ENCODE peak calls at places on chromosomes 4 and X, in nine cellular contexts. S is HCT116, N is ovary, Z is spleen, K is vagina, X is right lobe of liver, G is transverse colon, I is IMR-90, L is A549. J is an unnamed sample.

GRCh38 chr4:38684951-38685350 is 21.0 kb downstream of the KLF3 start:
- DNase-seq in S (no peak), N (no peak), Z (no peak), K (no peak), X (no peak), G (no peak), I (no peak), L (no peak), J (no peak)

GRCh38 chrX:130176354-130176776 is 4.6 kb downstream of the RAB33A start:
- DNase-seq in S (no peak), N (no peak), Z (no peak), K (no peak), X (no peak), G (peak; percentile 39), I (peak; percentile 25), L (no peak), J (peak; percentile 62)

GRCh38 chr4:88185916-88186315 is 27.5 kb upstream of the ABCG2 start:
- DNase-seq in S (no peak), N (no peak), Z (no peak), K (no peak), X (no peak), G (no peak), I (peak; percentile 90), L (no peak), J (no peak)

GRCh38 chrX:72045552-72046277 is 86.0 kb downstream of the RTL5 start:
- DNase-seq in S (no peak), N (no peak), Z (no peak), K (no peak), X (no peak), G (no peak), I (no peak), L (no peak), J (no peak)

GRCh38 chr4:119286377-119287002 is 35.4 kb downstream of the FABP2 start:
- DNase-seq in S (peak; percentile 47), N (no peak), Z (no peak), K (no peak), X (no peak), G (no peak), I (peak; percentile 83), L (no peak), J (no peak)

GRCh38 chrX:40938418-40938817 is 146.8 kb upstream of the USP9X start:
- DNase-seq in S (no peak), N (no peak), Z (no peak), K (no peak), X (no peak), G (no peak), I (peak; percentile 46), L (no peak), J (no peak)

GRCh38 chr4:146235654-146236570 is 21.6 kb downstream of the REELD1 start:
- DNase-seq in S (no peak), N (no peak), Z (no peak), K (no peak), X (no peak), G (no peak), I (no peak), L (no peak), J (no peak)

GRCh38 chr4:67549123-67549522 is 3.8 kb upstream of the CENPC start:
- DNase-seq in S (no peak), N (no peak), Z (no peak), K (no peak), X (no peak), G (no peak), I (no peak), L (no peak), J (no peak)

GRCh38 chrX:149259241-149259640 is 245.9 kb downstream of the IDS start:
- DNase-seq in S (no peak), N (no peak), Z (no peak), K (no peak), X (no peak), G (no peak), I (no peak), L (no peak), J (no peak)

GRCh38 chrX:125926295-125926694 is 239.8 kb downstream of the DCAF12L2 start:
- DNase-seq in S (no peak), N (no peak), Z (no peak), K (no peak), X (no peak), G (no peak), I (no peak), L (no peak), J (no peak)

GRCh38 chrX:34810911-34811310 is 131.7 kb upstream of the FAM47B start:
- DNase-seq in S (no peak), N (no peak), Z (no peak), K (no peak), X (no peak), G (no peak), I (no peak), L (no peak), J (no peak)

GRCh38 chr4:53782468-53782865 is 191.2 kb upstream of the LNX1 start:
- DNase-seq in S (no peak), N (no peak), Z (no peak), K (no peak), X (no peak), G (no peak), I (peak; percentile 48), L (no peak), J (no peak)

GRCh38 chr4:40056722-40057539 is at the start of gene N4BP2:
- DNase-seq in S (peak; percentile 57), N (peak; percentile 94), Z (peak; percentile 96), K (peak; percentile 94), X (peak; percentile 90), G (peak; percentile 82), I (peak; percentile 68), L (peak; percentile 59), J (peak; percentile 73)

GRCh38 chr4:40058121-40058520 is 1.5 kb downstream of the N4BP2 start:
- DNase-seq in S (no peak), N (no peak), Z (no peak), K (no peak), X (no peak), G (no peak), I (no peak), L (no peak), J (no peak)

GRCh38 chr4:40055379-40055872 is 1.2 kb upstream of the N4BP2 start:
- DNase-seq in S (no peak), N (no peak), Z (no peak), K (no peak), X (no peak), G (no peak), I (no peak), L (no peak), J (no peak)

GRCh38 chr4:40057540-40058091 is 966 bp downstream of the N4BP2 start:
- DNase-seq in S (peak; percentile 96), N (peak; percentile 66), Z (peak; percentile 82), K (peak; percentile 96), X (peak; percentile 84), G (peak; percentile 85), I (peak; percentile 96), L (peak; percentile 95), J (peak; percentile 84)

GRCh38 chr4:40055873-40056721 is 553 bp upstream of the N4BP2 start:
- DNase-seq in S (no peak), N (peak; percentile 87), Z (peak; percentile 92), K (peak; percentile 88), X (peak; percentile 81), G (peak; percentile 75), I (peak; percentile 83), L (peak; percentile 44), J (peak; percentile 82)
- TF ChIP-seq POLR2A in S (peak; percentile 44), N (no peak), Z (no peak), K (no peak), X (peak; percentile 76), G (peak; percentile 75), I (peak; percentile 52), L (peak; percentile 54), J (peak; percentile 38)

GRCh38 chr4:127559981-127560380 is 72.8 kb upstream of the INTU start:
- DNase-seq in S (no peak), N (no peak), Z (no peak), K (no peak), X (no peak), G (no peak), I (no peak), L (no peak), J (no peak)

GRCh38 chr4:127558088-127558487 is 74.7 kb upstream of the INTU start:
- DNase-seq in S (no peak), N (no peak), Z (no peak), K (no peak), X (no peak), G (no peak), I (no peak), L (no peak), J (no peak)

GRCh38 chr4:127549521-127549920 is 83.2 kb upstream of the INTU start:
- DNase-seq in S (no peak), N (no peak), Z (no peak), K (no peak), X (no peak), G (no peak), I (no peak), L (no peak), J (no peak)

GRCh38 chr4:127558489-127559407 is 74.0 kb upstream of the INTU start:
- DNase-seq in S (no peak), N (no peak), Z (no peak), K (no peak), X (no peak), G (no peak), I (no peak), L (no peak), J (no peak)

GRCh38 chr4:127555106-127555505 is 77.7 kb upstream of the INTU start:
- DNase-seq in S (no peak), N (no peak), Z (no peak), K (no peak), X (no peak), G (no peak), I (no peak), L (no peak), J (no peak)
- H3K4me1 ChIP-seq in S (no peaks in the 10 kb centered on the region), N (no peaks in the 10 kb centered on the region), Z (no peaks in the 10 kb centered on the region), K (no peaks in the 10 kb centered on the region), X (no peaks in the 10 kb centered on the region), G (no peaks in the 10 kb centered on the region), I (no peaks in the 10 kb centered on the region), L (no peaks in the 10 kb centered on the region), J (no peaks in the 10 kb centered on the region)

GRCh38 chr4:8143392-8144140 is 15.0 kb downstream of the ABLIM2 start:
- DNase-seq in S (no peak), N (no peak), Z (no peak), K (no peak), X (no peak), G (no peak), I (no peak), L (no peak), J (no peak)
- TF ChIP-seq POLR2A in S (no peak), N (no peak), Z (no peak), K (no peak), X (no peak), G (no peak), I (no peak), L (no peak), J (no peak)

DNA sequence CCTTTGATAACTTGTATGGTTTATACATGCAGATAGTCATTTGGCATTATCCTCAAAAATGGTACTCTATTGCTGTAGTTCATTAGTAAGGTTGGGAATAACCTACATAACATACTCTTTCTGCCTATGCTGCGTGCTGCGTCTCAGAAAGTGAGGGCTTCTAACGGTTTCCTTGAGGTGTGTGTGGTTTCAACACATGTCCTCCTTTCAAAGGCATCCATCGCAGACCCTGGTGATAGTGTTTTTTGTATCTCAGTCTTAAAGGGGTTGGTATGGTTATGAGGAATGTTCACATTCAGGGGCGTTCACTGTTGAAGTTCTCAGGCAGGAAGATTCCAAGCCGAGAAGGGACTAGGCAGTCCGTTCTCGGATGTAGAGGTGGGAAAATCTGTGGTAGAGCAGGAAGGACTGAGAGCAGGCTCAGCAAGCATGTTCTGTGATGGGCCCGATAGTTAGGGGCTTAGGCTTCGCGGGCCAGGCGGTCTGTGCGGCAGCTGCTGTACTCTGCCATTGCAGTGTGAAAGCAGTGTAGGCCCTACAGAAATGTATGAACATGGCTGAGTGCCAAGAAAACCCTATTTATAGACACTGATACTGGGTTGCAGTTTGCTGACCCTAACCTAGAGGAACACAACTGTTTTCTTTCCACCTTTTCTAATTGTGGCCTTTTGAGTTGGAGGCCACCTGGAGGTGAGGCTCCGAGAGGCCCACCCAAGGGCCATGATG is 123.2 kb downstream of the GPR143 start:
- DNase-seq in S (no peak), N (no peak), Z (no peak), K (no peak), X (no peak), G (no peak), I (no peak), L (no peak), J (no peak)
- H3K4me1 ChIP-seq in S (no peaks in the 10 kb centered on the region), N (no peaks in the 10 kb centered on the region), Z (no peaks in the 10 kb centered on the region), K (peaks cover 5% of the 10 kb centered on the region), X (no peaks in the 10 kb centered on the region), G (peaks cover under 1% of the 10 kb centered on the region), I (peaks cover 5% of the 10 kb centered on the region), L (no peaks in the 10 kb centered on the region), J (no peaks in the 10 kb centered on the region)

J was measured in Peyer's patch.